ENCODE peak calls at places on chromosomes 16 and 17, in ten cellular contexts. One of them, this sample, is unnamed. For H3K36me3, the result is how much of the 10 kb centered on the place peaks cover.

GRCh38 chr16:75248536-75249380 is 2.7 kb downstream of the BCAR1 start:
- DNase-seq in upper lobe of right lung: no peak
- DNase-seq in Peyer's patch: no peak
- DNase-seq in psoas muscle: peak
- DNase-seq in mammary epithelial cell: no peak
- DNase-seq in NT2/D1: no peak
- DNase-seq in left ventricle myocardium inferior: no peak
- DNase-seq in iPS DF 6.9: no peak
- DNase-seq in cardiac muscle cell: no peak
- DNase-seq in heart left ventricle: no peak
- DNase-seq in this sample: no peak

GRCh38 chr16:12436201-12436657 is 367.5 kb downstream of the CPPED1 start:
- DNase-seq in upper lobe of right lung: no peak
- DNase-seq in Peyer's patch: no peak
- DNase-seq in psoas muscle: no peak
- DNase-seq in mammary epithelial cell: no peak
- DNase-seq in NT2/D1: peak
- DNase-seq in left ventricle myocardium inferior: no peak
- DNase-seq in iPS DF 6.9: peak
- DNase-seq in cardiac muscle cell: peak
- DNase-seq in heart left ventricle: no peak
- DNase-seq in this sample: no peak

GRCh38 chr16:85789773-85790172 is 9.6 kb downstream of the EMC8 start:
- DNase-seq in upper lobe of right lung: no peak
- DNase-seq in Peyer's patch: no peak
- DNase-seq in psoas muscle: no peak
- DNase-seq in mammary epithelial cell: no peak
- DNase-seq in NT2/D1: no peak
- DNase-seq in left ventricle myocardium inferior: no peak
- DNase-seq in iPS DF 6.9: no peak
- DNase-seq in cardiac muscle cell: no peak
- DNase-seq in heart left ventricle: no peak
- DNase-seq in this sample: no peak

GRCh38 chr17:79047291-79047920 is 23.4 kb downstream of the C1QTNF1 start:
- DNase-seq in upper lobe of right lung: peak
- DNase-seq in Peyer's patch: peak
- DNase-seq in psoas muscle: peak
- DNase-seq in mammary epithelial cell: no peak
- DNase-seq in NT2/D1: no peak
- DNase-seq in left ventricle myocardium inferior: no peak
- DNase-seq in iPS DF 6.9: no peak
- DNase-seq in cardiac muscle cell: no peak
- DNase-seq in heart left ventricle: no peak
- DNase-seq in this sample: no peak

GRCh38 chr16:88322500-88322970 is 60.2 kb upstream of the ZNF469 start:
- DNase-seq in upper lobe of right lung: no peak
- DNase-seq in Peyer's patch: no peak
- DNase-seq in psoas muscle: no peak
- DNase-seq in mammary epithelial cell: no peak
- DNase-seq in NT2/D1: no peak
- DNase-seq in left ventricle myocardium inferior: no peak
- DNase-seq in iPS DF 6.9: no peak
- DNase-seq in cardiac muscle cell: no peak
- DNase-seq in heart left ventricle: no peak
- DNase-seq in this sample: no peak

GRCh38 chr17:80910043-80910442 is 81.6 kb upstream of the CHMP6 start:
- DNase-seq in upper lobe of right lung: peak
- DNase-seq in Peyer's patch: no peak
- DNase-seq in psoas muscle: peak
- DNase-seq in mammary epithelial cell: no peak
- DNase-seq in NT2/D1: no peak
- DNase-seq in left ventricle myocardium inferior: no peak
- DNase-seq in iPS DF 6.9: no peak
- DNase-seq in cardiac muscle cell: no peak
- DNase-seq in heart left ventricle: no peak
- DNase-seq in this sample: no peak

GRCh38 chr16:84080378-84080777 is 36.4 kb downstream of the MBTPS1 start:
- DNase-seq in upper lobe of right lung: no peak
- DNase-seq in Peyer's patch: no peak
- DNase-seq in psoas muscle: peak
- DNase-seq in mammary epithelial cell: peak
- DNase-seq in NT2/D1: no peak
- DNase-seq in left ventricle myocardium inferior: no peak
- DNase-seq in iPS DF 6.9: no peak
- DNase-seq in cardiac muscle cell: no peak
- DNase-seq in heart left ventricle: no peak
- DNase-seq in this sample: no peak

GRCh38 chr17:74677558-74678466 is 34.9 kb downstream of the CD300LF start:
- DNase-seq in upper lobe of right lung: no peak
- DNase-seq in Peyer's patch: no peak
- DNase-seq in psoas muscle: peak
- DNase-seq in mammary epithelial cell: no peak
- DNase-seq in NT2/D1: no peak
- DNase-seq in left ventricle myocardium inferior: peak
- DNase-seq in iPS DF 6.9: no peak
- DNase-seq in cardiac muscle cell: peak
- DNase-seq in heart left ventricle: peak
- DNase-seq in this sample: no peak

GRCh38 chr17:43013296-43013695 is 6.7 kb downstream of the IFI35 start:
- DNase-seq in upper lobe of right lung: no peak
- DNase-seq in Peyer's patch: no peak
- DNase-seq in psoas muscle: no peak
- DNase-seq in mammary epithelial cell: no peak
- DNase-seq in NT2/D1: no peak
- DNase-seq in left ventricle myocardium inferior: no peak
- DNase-seq in iPS DF 6.9: no peak
- DNase-seq in cardiac muscle cell: no peak
- DNase-seq in heart left ventricle: no peak
- DNase-seq in this sample: no peak

GRCh38 chr16:2776500-2777139 is 460 bp downstream of the ELOB start:
- DNase-seq in upper lobe of right lung: peak
- DNase-seq in Peyer's patch: no peak
- DNase-seq in psoas muscle: no peak
- DNase-seq in mammary epithelial cell: peak
- DNase-seq in NT2/D1: no peak
- DNase-seq in left ventricle myocardium inferior: no peak
- DNase-seq in iPS DF 6.9: no peak
- DNase-seq in cardiac muscle cell: no peak
- DNase-seq in heart left ventricle: no peak
- DNase-seq in this sample: peak

GRCh38 chr17:45394913-45395568 is 37.6 kb downstream of the ARHGAP27 start:
- DNase-seq in upper lobe of right lung: peak
- DNase-seq in Peyer's patch: peak
- DNase-seq in psoas muscle: peak
- DNase-seq in mammary epithelial cell: peak
- DNase-seq in NT2/D1: peak
- DNase-seq in left ventricle myocardium inferior: peak
- DNase-seq in iPS DF 6.9: peak
- DNase-seq in cardiac muscle cell: peak
- DNase-seq in heart left ventricle: peak
- DNase-seq in this sample: peak

GRCh38 chr17:75909051-75909811 is 4.5 kb upstream of the MRPL38 start:
- DNase-seq in upper lobe of right lung: peak
- DNase-seq in Peyer's patch: peak
- DNase-seq in psoas muscle: no peak
- DNase-seq in mammary epithelial cell: no peak
- DNase-seq in NT2/D1: no peak
- DNase-seq in left ventricle myocardium inferior: no peak
- DNase-seq in iPS DF 6.9: no peak
- DNase-seq in cardiac muscle cell: no peak
- DNase-seq in heart left ventricle: no peak
- DNase-seq in this sample: no peak

GRCh38 chr16:82748026-82748425 is 121.3 kb downstream of the CDH13 start:
- DNase-seq in upper lobe of right lung: no peak
- DNase-seq in Peyer's patch: no peak
- DNase-seq in psoas muscle: peak
- DNase-seq in mammary epithelial cell: peak
- DNase-seq in NT2/D1: no peak
- DNase-seq in left ventricle myocardium inferior: peak
- DNase-seq in iPS DF 6.9: no peak
- DNase-seq in cardiac muscle cell: no peak
- DNase-seq in heart left ventricle: peak
- DNase-seq in this sample: no peak

GRCh38 chr16:2614761-2615191 is 67.5 kb upstream of the KCTD5 start:
- DNase-seq in upper lobe of right lung: peak
- DNase-seq in Peyer's patch: no peak
- DNase-seq in psoas muscle: no peak
- DNase-seq in mammary epithelial cell: no peak
- DNase-seq in NT2/D1: no peak
- DNase-seq in left ventricle myocardium inferior: no peak
- DNase-seq in iPS DF 6.9: no peak
- DNase-seq in cardiac muscle cell: no peak
- DNase-seq in heart left ventricle: no peak
- DNase-seq in this sample: peak

GRCh38 chr17:60523822-60524221 is 2.2 kb downstream of the APPBP2 start:
- DNase-seq in upper lobe of right lung: no peak
- DNase-seq in Peyer's patch: no peak
- DNase-seq in psoas muscle: no peak
- DNase-seq in mammary epithelial cell: no peak
- DNase-seq in NT2/D1: no peak
- DNase-seq in left ventricle myocardium inferior: no peak
- DNase-seq in iPS DF 6.9: no peak
- DNase-seq in cardiac muscle cell: no peak
- DNase-seq in heart left ventricle: no peak
- DNase-seq in this sample: no peak

GRCh38 chr17:42979511-42980273 is at the start of gene PTGES3L:
- DNase-seq in upper lobe of right lung: no peak
- DNase-seq in Peyer's patch: peak
- DNase-seq in psoas muscle: peak
- DNase-seq in mammary epithelial cell: no peak
- DNase-seq in NT2/D1: no peak
- DNase-seq in left ventricle myocardium inferior: peak
- DNase-seq in iPS DF 6.9: no peak
- DNase-seq in cardiac muscle cell: peak
- DNase-seq in heart left ventricle: peak
- DNase-seq in this sample: peak

GRCh38 chr16:10256855-10257641 is 74.8 kb upstream of the GRIN2A start:
- DNase-seq in upper lobe of right lung: no peak
- DNase-seq in Peyer's patch: peak
- DNase-seq in psoas muscle: no peak
- DNase-seq in mammary epithelial cell: peak
- DNase-seq in NT2/D1: peak
- DNase-seq in left ventricle myocardium inferior: no peak
- DNase-seq in iPS DF 6.9: peak
- DNase-seq in cardiac muscle cell: peak
- DNase-seq in heart left ventricle: peak
- DNase-seq in this sample: no peak

GRCh38 chr17:80861892-80862291 is 129.7 kb upstream of the CHMP6 start:
- DNase-seq in upper lobe of right lung: no peak
- DNase-seq in Peyer's patch: peak
- DNase-seq in psoas muscle: peak
- DNase-seq in mammary epithelial cell: peak
- DNase-seq in NT2/D1: no peak
- DNase-seq in left ventricle myocardium inferior: no peak
- DNase-seq in iPS DF 6.9: no peak
- DNase-seq in cardiac muscle cell: peak
- DNase-seq in heart left ventricle: no peak
- DNase-seq in this sample: peak

GRCh38 chr17:82118815-82119380 is 20.9 kb upstream of the FASN start:
- DNase-seq in upper lobe of right lung: no peak
- DNase-seq in Peyer's patch: no peak
- DNase-seq in psoas muscle: no peak
- DNase-seq in mammary epithelial cell: no peak
- DNase-seq in NT2/D1: peak
- DNase-seq in left ventricle myocardium inferior: no peak
- DNase-seq in iPS DF 6.9: no peak
- DNase-seq in cardiac muscle cell: peak
- DNase-seq in heart left ventricle: no peak
- DNase-seq in this sample: no peak
- H3K36me3 ChIP-seq in upper lobe of right lung: under half
- H3K36me3 ChIP-seq in Peyer's patch: under half
- H3K36me3 ChIP-seq in psoas muscle: under half
- H3K36me3 ChIP-seq in mammary epithelial cell: under half
- H3K36me3 ChIP-seq in NT2/D1: under half
- H3K36me3 ChIP-seq in left ventricle myocardium inferior: under half
- H3K36me3 ChIP-seq in iPS DF 6.9: under half
- H3K36me3 ChIP-seq in cardiac muscle cell: under half
- H3K36me3 ChIP-seq in heart left ventricle: under half
- H3K36me3 ChIP-seq in this sample: under half

DNA sequence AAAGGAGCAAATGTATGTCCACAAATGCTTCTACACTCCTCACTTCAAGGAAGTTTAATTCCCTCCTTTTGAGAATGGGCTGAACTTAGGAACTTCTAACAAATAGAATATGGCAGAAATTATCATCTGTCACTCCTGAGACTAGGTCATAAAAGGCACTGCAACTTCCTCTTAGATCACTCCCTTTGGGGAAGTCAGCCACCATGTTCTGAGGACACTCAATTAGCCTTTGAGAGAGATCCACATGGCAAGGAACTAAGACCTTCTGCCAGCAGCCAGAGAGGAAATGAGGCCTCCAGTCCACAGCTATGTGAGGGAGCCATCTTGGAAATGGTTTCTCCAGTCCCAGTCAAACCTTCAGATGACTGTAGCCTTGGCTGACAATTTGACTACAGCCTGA is 113.5 kb upstream of the SEC14L1 start:
- DNase-seq in upper lobe of right lung: no peak
- DNase-seq in Peyer's patch: no peak
- DNase-seq in psoas muscle: no peak
- DNase-seq in mammary epithelial cell: no peak
- DNase-seq in NT2/D1: no peak
- DNase-seq in left ventricle myocardium inferior: no peak
- DNase-seq in iPS DF 6.9: no peak
- DNase-seq in cardiac muscle cell: no peak
- DNase-seq in heart left ventricle: no peak
- DNase-seq in this sample: no peak
- H3K36me3 ChIP-seq in upper lobe of right lung: under half
- H3K36me3 ChIP-seq in Peyer's patch: under half
- H3K36me3 ChIP-seq in psoas muscle: under half
- H3K36me3 ChIP-seq in mammary epithelial cell: under half
- H3K36me3 ChIP-seq in NT2/D1: under half
- H3K36me3 ChIP-seq in left ventricle myocardium inferior: under half
- H3K36me3 ChIP-seq in iPS DF 6.9: under half
- H3K36me3 ChIP-seq in cardiac muscle cell: under half
- H3K36me3 ChIP-seq in heart left ventricle: under half
- H3K36me3 ChIP-seq in this sample: under half

GRCh38 chr17:28574536-28574935 is 2.2 kb downstream of the ALDOC start:
- DNase-seq in upper lobe of right lung: no peak
- DNase-seq in Peyer's patch: no peak
- DNase-seq in psoas muscle: no peak
- DNase-seq in mammary epithelial cell: no peak
- DNase-seq in NT2/D1: no peak
- DNase-seq in left ventricle myocardium inferior: no peak
- DNase-seq in iPS DF 6.9: no peak
- DNase-seq in cardiac muscle cell: no peak
- DNase-seq in heart left ventricle: no peak
- DNase-seq in this sample: no peak
- H3K36me3 ChIP-seq in upper lobe of right lung: under half
- H3K36me3 ChIP-seq in Peyer's patch: under half
- H3K36me3 ChIP-seq in psoas muscle: under half
- H3K36me3 ChIP-seq in mammary epithelial cell: under half
- H3K36me3 ChIP-seq in NT2/D1: half or more
- H3K36me3 ChIP-seq in left ventricle myocardium inferior: under half
- H3K36me3 ChIP-seq in iPS DF 6.9: under half
- H3K36me3 ChIP-seq in cardiac muscle cell: under half
- H3K36me3 ChIP-seq in heart left ventricle: under half
- H3K36me3 ChIP-seq in this sample: under half

DNA sequence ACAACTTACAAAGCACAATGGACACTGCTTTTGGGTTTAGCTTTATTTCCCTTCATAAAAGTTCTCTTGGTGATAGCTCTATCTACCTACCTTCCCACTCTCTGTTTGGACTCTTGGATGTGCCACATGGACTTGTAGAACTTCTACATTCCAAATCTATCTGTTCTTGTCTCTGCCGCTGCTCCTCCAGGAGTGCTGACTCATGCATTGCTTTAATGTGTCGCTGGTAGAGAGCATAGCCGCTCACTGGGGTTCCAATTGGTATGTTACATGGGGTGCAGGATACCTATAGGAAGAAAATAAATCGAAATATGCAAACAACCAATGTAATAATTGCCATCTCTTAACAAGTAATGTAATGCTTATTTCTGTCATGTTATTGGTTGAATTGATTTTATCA is 92.1 kb downstream of the TTC19 start:
- DNase-seq in upper lobe of right lung: no peak
- DNase-seq in Peyer's patch: no peak
- DNase-seq in psoas muscle: no peak
- DNase-seq in mammary epithelial cell: no peak
- DNase-seq in NT2/D1: no peak
- DNase-seq in left ventricle myocardium inferior: no peak
- DNase-seq in iPS DF 6.9: no peak
- DNase-seq in cardiac muscle cell: no peak
- DNase-seq in heart left ventricle: no peak
- DNase-seq in this sample: no peak
- H3K36me3 ChIP-seq in upper lobe of right lung: under half
- H3K36me3 ChIP-seq in Peyer's patch: half or more
- H3K36me3 ChIP-seq in psoas muscle: under half
- H3K36me3 ChIP-seq in mammary epithelial cell: under half
- H3K36me3 ChIP-seq in NT2/D1: under half
- H3K36me3 ChIP-seq in left ventricle myocardium inferior: under half
- H3K36me3 ChIP-seq in iPS DF 6.9: under half
- H3K36me3 ChIP-seq in cardiac muscle cell: under half
- H3K36me3 ChIP-seq in heart left ventricle: half or more
- H3K36me3 ChIP-seq in this sample: half or more

This sample was measured in lower lobe of right lung.